ENCODE peak calls at places on chromosomes 16 and 17, in ten cellular contexts. J is heart right ventricle, G is psoas muscle, Z is mesendoderm, H is GM23338, W is endothelial cell of umbilical vein, I is PC-3, S is gastrocnemius medialis, A is ovary, D is body of pancreas. O is an unnamed sample.

GRCh38 chr17:18251204-18251603 is 7.3 kb downstream of the FLII start:
- DNase-seq in J (no peak), G (no peak), Z (no peak), H (no peak), W (no peak), I (no peak), S (no peak), A (no peak), D (no peak), O (no peak)

GRCh38 chr16:1698680-1699079 is 7.3 kb upstream of the MAPK8IP3 start:
- DNase-seq in J (no peak), G (no peak), Z (no peak), H (no peak), W (no peak), I (no peak), S (no peak), A (peak; percentile 68), D (no peak), O (no peak)

GRCh38 chr17:37710344-37710886 is 34.4 kb downstream of the HNF1B start:
- DNase-seq in J (no peak), G (no peak), Z (peak; percentile 100), H (peak; percentile 95), W (peak; percentile 86), I (peak; percentile 10), S (no peak), A (no peak), D (peak; percentile 100), O (no peak)

GRCh38 chr16:31696968-31697743 is 169.5 kb downstream of the AHSP start:
- DNase-seq in J (no peak), G (no peak), Z (peak; percentile 50), H (peak; percentile 73), W (peak; percentile 46), I (peak; percentile 56), S (no peak), A (no peak), D (no peak), O (no peak)

GRCh38 chr16:31404353-31405064 is 11.4 kb downstream of the ITGAD start:
- DNase-seq in J (no peak), G (no peak), Z (no peak), H (no peak), W (no peak), I (peak; percentile 45), S (no peak), A (no peak), D (no peak), O (no peak)

GRCh38 chr17:43360376-43360738 is 38.4 kb upstream of the ARL4D start:
- DNase-seq in J (no peak), G (no peak), Z (no peak), H (no peak), W (peak; percentile 74), I (peak; percentile 69), S (no peak), A (peak; percentile 76), D (peak; percentile 79), O (peak; percentile 85)

GRCh38 chr17:21689604-21690003 is 2.7 kb upstream of the KCNJ18 start:
- DNase-seq in J (no peak), G (peak; percentile 68), Z (no peak), H (no peak), W (peak; percentile 34), I (peak; percentile 94), S (no peak), A (peak; percentile 65), D (peak; percentile 25), O (no peak)

GRCh38 chr17:69761767-69762321 is 313.2 kb upstream of the KCNJ16 start:
- DNase-seq in J (no peak), G (no peak), Z (peak; percentile 86), H (peak; percentile 17), W (peak; percentile 86), I (peak; percentile 98), S (no peak), A (no peak), D (no peak), O (no peak)

GRCh38 chr17:21214777-21215541 is 998 bp upstream of the TMEM11 start:
- DNase-seq in J (no peak), G (no peak), Z (peak; percentile 84), H (peak; percentile 73), W (no peak), I (peak; percentile 11), S (no peak), A (no peak), D (no peak), O (no peak)

GRCh38 chr17:57757735-57758134 is 12.6 kb upstream of the CCDC182 start:
- DNase-seq in J (no peak), G (no peak), Z (peak; percentile 8), H (no peak), W (no peak), I (no peak), S (no peak), A (no peak), D (no peak), O (no peak)

GRCh38 chr17:44307387-44308186 is 814 bp upstream of the RUNDC3A start:
- DNase-seq in J (no peak), G (peak; percentile 42), Z (peak; percentile 81), H (peak; percentile 82), W (no peak), I (no peak), S (no peak), A (peak; percentile 50), D (peak; percentile 61), O (no peak)

GRCh38 chr16:89695086-89695874 is 6.2 kb downstream of the SPATA2L start:
- DNase-seq in J (no peak), G (no peak), Z (no peak), H (no peak), W (no peak), I (no peak), S (no peak), A (no peak), D (no peak), O (peak; percentile 71)

GRCh38 chr17:17254026-17254425 is 17.1 kb upstream of the FLCN start:
- DNase-seq in J (no peak), G (no peak), Z (no peak), H (no peak), W (no peak), I (no peak), S (no peak), A (no peak), D (no peak), O (no peak)

GRCh38 chr17:16491131-16491702 is 776 bp downstream of the LRRC75A start:
- DNase-seq in J (no peak), G (no peak), Z (no peak), H (peak; percentile 64), W (no peak), I (peak; percentile 24), S (no peak), A (no peak), D (no peak), O (no peak)

GRCh38 chr16:87461466-87461975 is 31.3 kb downstream of the ZCCHC14 start:
- DNase-seq in J (peak; percentile 50), G (peak; percentile 37), Z (peak; percentile 98), H (peak; percentile 99), W (peak; percentile 77), I (peak; percentile 95), S (peak; percentile 26), A (peak; percentile 39), D (peak; percentile 98), O (no peak)

DNA sequence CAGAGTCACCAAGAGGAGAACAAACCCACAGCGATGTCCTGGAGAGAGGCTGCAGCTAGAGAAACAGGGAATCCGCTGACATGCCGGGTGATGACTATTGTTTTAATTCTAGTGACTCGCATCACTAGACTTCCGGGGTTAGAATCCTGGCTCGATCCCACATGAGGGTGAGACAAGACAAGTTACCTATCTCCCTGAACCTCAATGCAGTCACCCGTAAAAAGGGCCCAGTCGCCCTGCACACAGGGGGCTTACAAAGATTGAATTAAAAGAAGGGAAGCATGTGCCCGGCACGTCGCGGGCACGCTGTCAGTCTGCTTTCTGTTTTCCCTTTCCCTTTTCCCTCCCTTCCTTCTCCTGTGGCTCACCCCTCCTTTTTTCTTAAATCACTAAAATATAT is 212.9 kb upstream of the FOXF1 start:
- DNase-seq in J (no peak), G (no peak), Z (no peak), H (no peak), W (no peak), I (no peak), S (no peak), A (no peak), D (no peak), O (no peak)
- H3K27ac ChIP-seq in J (no peak overlapping the region), G (no peak overlapping the region), Z (no peak overlapping the region), H (no peak overlapping the region), W (no peak overlapping the region), I (no peak overlapping the region), S (no peak overlapping the region), A (no peak overlapping the region), D (no peak overlapping the region), O (no peak overlapping the region)

GRCh38 chr16:30085820-30086219 is 5.9 kb downstream of the TBX6 start:
- DNase-seq in J (no peak), G (no peak), Z (peak; percentile 78), H (no peak), W (no peak), I (no peak), S (no peak), A (no peak), D (no peak), O (no peak)
- H3K27ac ChIP-seq in J (peak overlapping the region; percentile 42), G (no peak overlapping the region), Z (peak overlapping the region; percentile 75), H (peak overlapping the region; percentile 32), W (no peak overlapping the region), I (no peak overlapping the region), S (no peak overlapping the region), A (no peak overlapping the region), D (no peak overlapping the region), O (peak overlapping the region; percentile 65)

GRCh38 chr17:13594310-13594709 is 7.4 kb downstream of the HS3ST3A1 start:
- DNase-seq in J (no peak), G (no peak), Z (no peak), H (peak; percentile 20), W (no peak), I (no peak), S (no peak), A (no peak), D (no peak), O (no peak)
- H3K27ac ChIP-seq in J (no peak overlapping the region), G (no peak overlapping the region), Z (no peak overlapping the region), H (no peak overlapping the region), W (no peak overlapping the region), I (no peak overlapping the region), S (no peak overlapping the region), A (no peak overlapping the region), D (no peak overlapping the region), O (no peak overlapping the region)

GRCh38 chr17:61205931-61206330 is 193.7 kb upstream of the TBX2 start:
- DNase-seq in J (no peak), G (no peak), Z (no peak), H (no peak), W (no peak), I (peak; percentile 38), S (no peak), A (no peak), D (no peak), O (no peak)

GRCh38 chr17:61209524-61209923 is 190.1 kb upstream of the TBX2 start:
- DNase-seq in J (no peak), G (no peak), Z (no peak), H (no peak), W (no peak), I (no peak), S (no peak), A (no peak), D (no peak), O (no peak)

GRCh38 chr17:61209099-61209439 is 190.6 kb upstream of the TBX2 start:
- DNase-seq in J (no peak), G (no peak), Z (no peak), H (no peak), W (no peak), I (no peak), S (no peak), A (no peak), D (no peak), O (no peak)

GRCh38 chr17:61206922-61207321 is 192.7 kb upstream of the TBX2 start:
- DNase-seq in J (no peak), G (no peak), Z (no peak), H (no peak), W (no peak), I (no peak), S (no peak), A (no peak), D (no peak), O (no peak)

GRCh38 chr17:61208301-61209098 is 191.1 kb upstream of the TBX2 start:
- DNase-seq in J (no peak), G (no peak), Z (no peak), H (no peak), W (no peak), I (no peak), S (no peak), A (no peak), D (peak; percentile 16), O (no peak)
- H3K27ac ChIP-seq in J (peak overlapping the region; percentile 79), G (peak overlapping the region; percentile 15), Z (no peak overlapping the region), H (no peak overlapping the region), W (no peak overlapping the region), I (no peak overlapping the region), S (peak overlapping the region; percentile 67), A (peak overlapping the region; percentile 67), D (no peak overlapping the region), O (peak overlapping the region; percentile 68)

O was measured in coronary artery.